ENCODE peak calls at places on chromosomes 11 and 22, in six cellular contexts. One of them, this sample, is unnamed.

GRCh38 chr11:1281326-1281973 is 28.0 kb downstream of the TOLLIP start:
- DNase-seq in CD8-positive, alpha-beta T cell: no peak
- DNase-seq in cardiac muscle cell: no peak
- DNase-seq in fibroblast of lung: no peak
- DNase-seq in transverse colon: no peak
- DNase-seq in heart right ventricle: no peak
- DNase-seq in this sample: no peak

GRCh38 chr11:65014146-65014960 is at the start of gene ARL2:
- DNase-seq in CD8-positive, alpha-beta T cell: no peak
- DNase-seq in cardiac muscle cell: no peak
- DNase-seq in fibroblast of lung: no peak
- DNase-seq in transverse colon: no peak
- DNase-seq in heart right ventricle: peak; percentile 43
- DNase-seq in this sample: no peak

GRCh38 chr11:16096336-16096735 is 260.0 kb downstream of the SOX6 start:
- DNase-seq in CD8-positive, alpha-beta T cell: no peak
- DNase-seq in cardiac muscle cell: peak; percentile 34
- DNase-seq in fibroblast of lung: peak; percentile 23
- DNase-seq in transverse colon: no peak
- DNase-seq in heart right ventricle: no peak
- DNase-seq in this sample: no peak

GRCh38 chr22:37521236-37521739 is 2.1 kb upstream of the CARD10 start:
- DNase-seq in CD8-positive, alpha-beta T cell: no peak
- DNase-seq in cardiac muscle cell: no peak
- DNase-seq in fibroblast of lung: no peak
- DNase-seq in transverse colon: peak; percentile 64
- DNase-seq in heart right ventricle: no peak
- DNase-seq in this sample: no peak

GRCh38 chr11:30789270-30789669 is 203.1 kb upstream of the MPPED2 start:
- DNase-seq in CD8-positive, alpha-beta T cell: no peak
- DNase-seq in cardiac muscle cell: peak; percentile 1
- DNase-seq in fibroblast of lung: peak; percentile 84
- DNase-seq in transverse colon: no peak
- DNase-seq in heart right ventricle: no peak
- DNase-seq in this sample: no peak

GRCh38 chr22:27435839-27436581 is 365.5 kb downstream of the MN1 start:
- DNase-seq in CD8-positive, alpha-beta T cell: no peak
- DNase-seq in cardiac muscle cell: peak; percentile 86
- DNase-seq in fibroblast of lung: peak; percentile 42
- DNase-seq in transverse colon: peak; percentile 25
- DNase-seq in heart right ventricle: peak; percentile 66
- DNase-seq in this sample: no peak

GRCh38 chr22:25182131-25183110 is 17.2 kb upstream of the CRYBB3 start:
- DNase-seq in CD8-positive, alpha-beta T cell: no peak
- DNase-seq in cardiac muscle cell: peak; percentile 13
- DNase-seq in fibroblast of lung: no peak
- DNase-seq in transverse colon: no peak
- DNase-seq in heart right ventricle: no peak
- DNase-seq in this sample: peak; percentile 75

GRCh38 chr11:128302425-128303186 is 284.8 kb downstream of the ETS1 start:
- DNase-seq in CD8-positive, alpha-beta T cell: peak; percentile 72
- DNase-seq in cardiac muscle cell: no peak
- DNase-seq in fibroblast of lung: no peak
- DNase-seq in transverse colon: peak; percentile 33
- DNase-seq in heart right ventricle: no peak
- DNase-seq in this sample: no peak

GRCh38 chr22:19637405-19638281 is 76.7 kb upstream of the SEPTIN5 start:
- DNase-seq in CD8-positive, alpha-beta T cell: no peak
- DNase-seq in cardiac muscle cell: no peak
- DNase-seq in fibroblast of lung: no peak
- DNase-seq in transverse colon: no peak
- DNase-seq in heart right ventricle: no peak
- DNase-seq in this sample: no peak

GRCh38 chr11:57980201-57980600 is 43.5 kb upstream of the OR9Q1 start:
- DNase-seq in CD8-positive, alpha-beta T cell: no peak
- DNase-seq in cardiac muscle cell: no peak
- DNase-seq in fibroblast of lung: no peak
- DNase-seq in transverse colon: no peak
- DNase-seq in heart right ventricle: no peak
- DNase-seq in this sample: no peak

GRCh38 chr22:17836977-17837742 is 62.9 kb upstream of the BID start:
- DNase-seq in CD8-positive, alpha-beta T cell: no peak
- DNase-seq in cardiac muscle cell: no peak
- DNase-seq in fibroblast of lung: no peak
- DNase-seq in transverse colon: no peak
- DNase-seq in heart right ventricle: no peak
- DNase-seq in this sample: no peak

GRCh38 chr11:126149759-126150236 is 61.7 kb downstream of the RPUSD4 start:
- DNase-seq in CD8-positive, alpha-beta T cell: no peak
- DNase-seq in cardiac muscle cell: peak; percentile 77
- DNase-seq in fibroblast of lung: peak; percentile 69
- DNase-seq in transverse colon: no peak
- DNase-seq in heart right ventricle: no peak
- DNase-seq in this sample: no peak

GRCh38 chr11:124656759-124657627 is 16.5 kb downstream of the SIAE start:
- DNase-seq in CD8-positive, alpha-beta T cell: no peak
- DNase-seq in cardiac muscle cell: peak; percentile 30
- DNase-seq in fibroblast of lung: peak; percentile 23
- DNase-seq in transverse colon: no peak
- DNase-seq in heart right ventricle: no peak
- DNase-seq in this sample: no peak

GRCh38 chr11:2772544-2773031 is 72.8 kb upstream of the KCNQ1OT1 start:
- DNase-seq in CD8-positive, alpha-beta T cell: peak; percentile 28
- DNase-seq in cardiac muscle cell: peak; percentile 32
- DNase-seq in fibroblast of lung: peak; percentile 50
- DNase-seq in transverse colon: peak; percentile 31
- DNase-seq in heart right ventricle: no peak
- DNase-seq in this sample: no peak

GRCh38 chr11:12381875-12382274 is 4.5 kb downstream of the PARVA start:
- DNase-seq in CD8-positive, alpha-beta T cell: no peak
- DNase-seq in cardiac muscle cell: no peak
- DNase-seq in fibroblast of lung: no peak
- DNase-seq in transverse colon: no peak
- DNase-seq in heart right ventricle: no peak
- DNase-seq in this sample: no peak

GRCh38 chr22:38697055-38697980 is 3.4 kb downstream of the JOSD1 start:
- DNase-seq in CD8-positive, alpha-beta T cell: no peak
- DNase-seq in cardiac muscle cell: peak; percentile 80
- DNase-seq in fibroblast of lung: peak; percentile 32
- DNase-seq in transverse colon: no peak
- DNase-seq in heart right ventricle: no peak
- DNase-seq in this sample: no peak

GRCh38 chr22:39932166-39932565 is 28.0 kb upstream of the TMA7B start:
- DNase-seq in CD8-positive, alpha-beta T cell: no peak
- DNase-seq in cardiac muscle cell: no peak
- DNase-seq in fibroblast of lung: no peak
- DNase-seq in transverse colon: no peak
- DNase-seq in heart right ventricle: no peak
- DNase-seq in this sample: no peak

GRCh38 chr11:13487661-13488030 is 8.2 kb downstream of the PTH start:
- DNase-seq in CD8-positive, alpha-beta T cell: peak; percentile 17
- DNase-seq in cardiac muscle cell: peak; percentile 27
- DNase-seq in fibroblast of lung: no peak
- DNase-seq in transverse colon: no peak
- DNase-seq in heart right ventricle: no peak
- DNase-seq in this sample: no peak

GRCh38 chr11:13216019-13217006 is 61.3 kb upstream of the BMAL1 start:
- DNase-seq in CD8-positive, alpha-beta T cell: no peak
- DNase-seq in cardiac muscle cell: peak; percentile 90
- DNase-seq in fibroblast of lung: peak; percentile 94
- DNase-seq in transverse colon: no peak
- DNase-seq in heart right ventricle: no peak
- DNase-seq in this sample: no peak

GRCh38 chr22:46070215-46070721 is 80.1 kb upstream of the PPARA start:
- DNase-seq in CD8-positive, alpha-beta T cell: no peak
- DNase-seq in cardiac muscle cell: peak; percentile 73
- DNase-seq in fibroblast of lung: peak; percentile 72
- DNase-seq in transverse colon: peak; percentile 74
- DNase-seq in heart right ventricle: peak; percentile 62
- DNase-seq in this sample: peak; percentile 82

GRCh38 chr22:19723990-19724827 is 870 bp downstream of the GP1BB start:
- DNase-seq in CD8-positive, alpha-beta T cell: no peak
- DNase-seq in cardiac muscle cell: peak; percentile 22
- DNase-seq in fibroblast of lung: no peak
- DNase-seq in transverse colon: no peak
- DNase-seq in heart right ventricle: no peak
- DNase-seq in this sample: no peak

GRCh38 chr11:99244613-99245012 is 223.9 kb downstream of the CNTN5 start:
- DNase-seq in CD8-positive, alpha-beta T cell: no peak
- DNase-seq in cardiac muscle cell: no peak
- DNase-seq in fibroblast of lung: no peak
- DNase-seq in transverse colon: no peak
- DNase-seq in heart right ventricle: no peak
- DNase-seq in this sample: no peak

GRCh38 chr11:119427279-119427678 is 4.3 kb upstream of the THY1 start:
- DNase-seq in CD8-positive, alpha-beta T cell: no peak
- DNase-seq in cardiac muscle cell: peak; percentile 64
- DNase-seq in fibroblast of lung: peak; percentile 17
- DNase-seq in transverse colon: no peak
- DNase-seq in heart right ventricle: no peak
- DNase-seq in this sample: no peak

DNA sequence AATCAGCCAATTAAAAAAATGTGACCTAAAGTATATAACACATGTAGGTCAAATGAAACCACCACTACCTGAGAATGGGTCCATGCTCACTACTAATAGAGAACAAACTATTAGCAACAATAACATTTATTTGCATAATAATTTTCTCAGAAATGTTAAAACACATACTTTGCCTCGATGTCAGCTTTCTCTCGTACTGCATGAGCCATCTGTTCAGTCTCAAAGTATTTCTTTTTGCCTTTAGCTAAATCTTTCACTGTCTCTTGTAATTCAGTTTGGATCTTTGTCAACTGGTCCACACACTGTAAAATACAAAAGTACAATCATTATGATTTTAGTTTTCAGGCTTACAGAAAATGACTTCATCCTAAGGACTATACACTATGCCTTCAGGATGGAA is 153.3 kb downstream of the FCHSD2 start:
- DNase-seq in CD8-positive, alpha-beta T cell: no peak
- DNase-seq in cardiac muscle cell: no peak
- DNase-seq in fibroblast of lung: no peak
- DNase-seq in transverse colon: no peak
- DNase-seq in heart right ventricle: no peak
- DNase-seq in this sample: no peak
- H3K27ac ChIP-seq in CD8-positive, alpha-beta T cell: no peak overlapping the region
- H3K27ac ChIP-seq in cardiac muscle cell: no peak overlapping the region
- H3K27ac ChIP-seq in fibroblast of lung: no peak overlapping the region
- H3K27ac ChIP-seq in transverse colon: no peak overlapping the region
- H3K27ac ChIP-seq in heart right ventricle: no peak overlapping the region
- H3K27ac ChIP-seq in this sample: no peak overlapping the region

GRCh38 chr11:36622431-36623136 is 24.5 kb upstream of the RAG2 start:
- DNase-seq in CD8-positive, alpha-beta T cell: no peak
- DNase-seq in cardiac muscle cell: peak; percentile 49
- DNase-seq in fibroblast of lung: peak; percentile 32
- DNase-seq in transverse colon: no peak
- DNase-seq in heart right ventricle: no peak
- DNase-seq in this sample: no peak

GRCh38 chr11:36617543-36617942 is 19.5 kb upstream of the RAG2 start:
- DNase-seq in CD8-positive, alpha-beta T cell: no peak
- DNase-seq in cardiac muscle cell: no peak
- DNase-seq in fibroblast of lung: no peak
- DNase-seq in transverse colon: no peak
- DNase-seq in heart right ventricle: no peak
- DNase-seq in this sample: no peak

GRCh38 chr11:36618025-36618700 is 20.1 kb upstream of the RAG2 start:
- DNase-seq in CD8-positive, alpha-beta T cell: no peak
- DNase-seq in cardiac muscle cell: no peak
- DNase-seq in fibroblast of lung: no peak
- DNase-seq in transverse colon: no peak
- DNase-seq in heart right ventricle: no peak
- DNase-seq in this sample: no peak

GRCh38 chr11:36615829-36616228 is 17.8 kb upstream of the RAG2 start:
- DNase-seq in CD8-positive, alpha-beta T cell: no peak
- DNase-seq in cardiac muscle cell: no peak
- DNase-seq in fibroblast of lung: no peak
- DNase-seq in transverse colon: no peak
- DNase-seq in heart right ventricle: no peak
- DNase-seq in this sample: no peak

GRCh38 chr11:36619502-36619901 is 21.5 kb upstream of the RAG2 start:
- DNase-seq in CD8-positive, alpha-beta T cell: no peak
- DNase-seq in cardiac muscle cell: peak; percentile 27
- DNase-seq in fibroblast of lung: no peak
- DNase-seq in transverse colon: no peak
- DNase-seq in heart right ventricle: no peak
- DNase-seq in this sample: no peak
- H3K4me1 ChIP-seq in CD8-positive, alpha-beta T cell: no peaks in the 10 kb centered on the region
- H3K4me1 ChIP-seq in cardiac muscle cell: no peaks in the 10 kb centered on the region
- H3K4me1 ChIP-seq in fibroblast of lung: no peaks in the 10 kb centered on the region
- H3K4me1 ChIP-seq in transverse colon: no peaks in the 10 kb centered on the region
- H3K4me1 ChIP-seq in heart right ventricle: peaks cover 12% of the 10 kb centered on the region
- H3K4me1 ChIP-seq in this sample: peaks cover 25% of the 10 kb centered on the region

GRCh38 chr11:116364357-116364756 is 408.4 kb downstream of the BUD13 start:
- DNase-seq in CD8-positive, alpha-beta T cell: no peak
- DNase-seq in cardiac muscle cell: no peak
- DNase-seq in fibroblast of lung: no peak
- DNase-seq in transverse colon: no peak
- DNase-seq in heart right ventricle: no peak
- DNase-seq in this sample: no peak

GRCh38 chr11:116371146-116371545 is 401.6 kb downstream of the BUD13 start:
- DNase-seq in CD8-positive, alpha-beta T cell: no peak
- DNase-seq in cardiac muscle cell: no peak
- DNase-seq in fibroblast of lung: no peak
- DNase-seq in transverse colon: no peak
- DNase-seq in heart right ventricle: no peak
- DNase-seq in this sample: no peak

GRCh38 chr11:116360542-116360941 is 412.2 kb downstream of the BUD13 start:
- DNase-seq in CD8-positive, alpha-beta T cell: no peak
- DNase-seq in cardiac muscle cell: no peak
- DNase-seq in fibroblast of lung: no peak
- DNase-seq in transverse colon: no peak
- DNase-seq in heart right ventricle: no peak
- DNase-seq in this sample: no peak

GRCh38 chr11:116366980-116367640 is 405.7 kb downstream of the BUD13 start:
- DNase-seq in CD8-positive, alpha-beta T cell: no peak
- DNase-seq in cardiac muscle cell: peak; percentile 4
- DNase-seq in fibroblast of lung: no peak
- DNase-seq in transverse colon: no peak
- DNase-seq in heart right ventricle: no peak
- DNase-seq in this sample: no peak

GRCh38 chr11:116366451-116366850 is 406.3 kb downstream of the BUD13 start:
- DNase-seq in CD8-positive, alpha-beta T cell: no peak
- DNase-seq in cardiac muscle cell: no peak
- DNase-seq in fibroblast of lung: no peak
- DNase-seq in transverse colon: no peak
- DNase-seq in heart right ventricle: no peak
- DNase-seq in this sample: no peak
- TF ChIP-seq CTCF in CD8-positive, alpha-beta T cell: no peak
- TF ChIP-seq CTCF in cardiac muscle cell: no peak
- TF ChIP-seq CTCF in fibroblast of lung: no peak
- TF ChIP-seq CTCF in transverse colon: no peak
- TF ChIP-seq CTCF in heart right ventricle: no peak
- TF ChIP-seq CTCF in this sample: no peak

DNA sequence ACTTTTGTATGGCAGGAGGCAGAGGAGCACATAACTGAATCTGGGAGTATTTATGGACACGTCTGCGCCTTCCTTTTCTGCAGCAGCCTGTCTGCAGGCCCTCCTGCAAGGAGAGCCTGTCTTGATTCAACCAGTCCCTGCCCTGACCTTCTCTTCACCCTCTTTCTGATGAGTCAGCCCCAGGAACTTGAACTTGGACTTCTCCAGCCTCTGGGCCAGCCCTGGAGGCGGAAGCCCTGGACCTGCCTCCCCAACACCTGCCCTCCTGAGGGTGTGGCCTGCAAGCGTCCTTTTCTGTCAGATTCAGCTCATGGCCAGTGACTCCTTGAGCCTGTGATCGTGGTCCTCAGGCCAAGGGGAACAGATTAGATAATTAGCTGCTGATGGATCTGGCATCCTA is 20.0 kb downstream of the DAGLA start:
- DNase-seq in CD8-positive, alpha-beta T cell: no peak
- DNase-seq in cardiac muscle cell: peak; percentile 60
- DNase-seq in fibroblast of lung: peak; percentile 65
- DNase-seq in transverse colon: peak; percentile 87
- DNase-seq in heart right ventricle: no peak
- DNase-seq in this sample: no peak
- H3K27ac ChIP-seq in CD8-positive, alpha-beta T cell: no peak overlapping the region
- H3K27ac ChIP-seq in cardiac muscle cell: no peak overlapping the region
- H3K27ac ChIP-seq in fibroblast of lung: no peak overlapping the region
- H3K27ac ChIP-seq in transverse colon: peak overlapping the region; percentile 80
- H3K27ac ChIP-seq in heart right ventricle: no peak overlapping the region
- H3K27ac ChIP-seq in this sample: no peak overlapping the region